ENCODE peak calls at places on chromosomes 13 and 19, in five cellular contexts. A, M, Z, B and X are unnamed samples.

GRCh38 chr19:49614096-49614857 is 23.3 kb downstream of the PRR12 start:
- DNase-seq in A (peak), M (no peak), Z (peak), B (no peak), X (peak)

GRCh38 chr13:77009011-77009410 is 17.1 kb downstream of the CLN5 start:
- DNase-seq in A (no peak), M (no peak), Z (no peak), B (no peak), X (no peak)

GRCh38 chr13:79432992-79433391 is 26.9 kb upstream of the RBM26 start:
- DNase-seq in A (no peak), M (no peak), Z (no peak), B (peak), X (no peak)

GRCh38 chr19:42272989-42273406 is 3.9 kb downstream of the CIC start:
- DNase-seq in A (no peak), M (no peak), Z (no peak), B (peak), X (no peak)

GRCh38 chr13:24172071-24172470 is 11.6 kb downstream of the SPATA13 start:
- DNase-seq in A (no peak), M (no peak), Z (no peak), B (no peak), X (no peak)

GRCh38 chr13:66933994-66934393 is 296.1 kb downstream of the PCDH9 start:
- DNase-seq in A (peak), M (no peak), Z (no peak), B (peak), X (peak)

GRCh38 chr13:40652588-40652940 is 13.9 kb downstream of the FOXO1 start:
- DNase-seq in A (no peak), M (no peak), Z (no peak), B (no peak), X (no peak)

GRCh38 chr19:19095691-19096090 is 31.9 kb downstream of the SLC25A42 start:
- DNase-seq in A (no peak), M (no peak), Z (no peak), B (no peak), X (no peak)

GRCh38 chr13:76991796-76992547 is at the start of gene CLN5:
- DNase-seq in A (peak), M (peak), Z (peak), B (peak), X (peak)

GRCh38 chr13:23695711-23696512 is 125.7 kb downstream of the TNFRSF19 start:
- DNase-seq in A (no peak), M (no peak), Z (no peak), B (peak), X (no peak)

GRCh38 chr19:11659612-11660011 is 62.3 kb downstream of the ZNF627 start:
- DNase-seq in A (no peak), M (no peak), Z (no peak), B (no peak), X (peak)

GRCh38 chr19:18450934-18451836 is 13.3 kb upstream of the ISYNA1 start:
- DNase-seq in A (peak), M (peak), Z (peak), B (peak), X (peak)

GRCh38 chr13:98173431-98173921 is 3.6 kb downstream of the RNF113B start:
- DNase-seq in A (peak), M (peak), Z (peak), B (no peak), X (peak)

GRCh38 chr13:114339779-114340534 is 25.7 kb downstream of the CHAMP1 start:
- DNase-seq in A (peak), M (no peak), Z (peak), B (no peak), X (peak)

DNA sequence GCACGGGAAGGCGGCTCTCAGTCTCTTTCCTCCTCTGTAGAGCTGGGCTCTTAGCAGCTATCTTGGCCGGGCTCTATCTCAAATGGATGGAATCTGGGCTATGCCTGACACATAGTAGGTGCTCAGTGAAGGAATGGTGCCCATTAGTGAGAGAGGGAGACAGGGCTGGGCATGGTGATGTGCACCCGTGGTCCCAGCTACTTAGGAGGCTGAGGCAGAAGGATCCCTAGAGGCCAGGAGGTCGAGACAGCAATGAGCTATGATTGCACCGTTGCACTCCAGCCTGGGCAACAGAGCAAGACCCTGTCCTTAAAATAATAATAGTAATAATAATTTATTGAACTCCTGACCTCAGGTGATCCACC is 14.7 kb downstream of the KLF2 start:
- DNase-seq in A (no peak), M (no peak), Z (no peak), B (no peak), X (no peak)
- H3K4me3 ChIP-seq in A (no peak), M (no peak), Z (no peak), B (no peak), X (no peak)

GRCh38 chr13:112928020-112928931 is 40.7 kb upstream of the MCF2L start:
- DNase-seq in A (no peak), M (no peak), Z (no peak), B (no peak), X (peak)
- H3K4me3 ChIP-seq in A (no peak), M (no peak), Z (no peak), B (no peak), X (no peak)

GRCh38 chr19:6087074-6087506 is 23.2 kb downstream of the RFX2 start:
- DNase-seq in A (no peak), M (peak), Z (no peak), B (no peak), X (no peak)

GRCh38 chr19:6091771-6092291 is 18.5 kb downstream of the RFX2 start:
- DNase-seq in A (no peak), M (no peak), Z (no peak), B (no peak), X (peak)

GRCh38 chr19:6090634-6091033 is 19.7 kb downstream of the RFX2 start:
- DNase-seq in A (no peak), M (no peak), Z (no peak), B (no peak), X (no peak)

GRCh38 chr19:6086081-6086858 is 24.0 kb downstream of the RFX2 start:
- DNase-seq in A (no peak), M (no peak), Z (no peak), B (no peak), X (no peak)

GRCh38 chr19:6088677-6089063 is 21.6 kb downstream of the RFX2 start:
- DNase-seq in A (no peak), M (no peak), Z (no peak), B (no peak), X (peak)
- H3K4me3 ChIP-seq in A (no peak), M (no peak), Z (no peak), B (no peak), X (no peak)

GRCh38 chr19:917323-918151 is at the start of gene KISS1R:
- DNase-seq in A (peak), M (peak), Z (no peak), B (peak), X (no peak)
- H3K4me3 ChIP-seq in A (peak), M (peak), Z (no peak), B (peak), X (no peak)

GRCh38 chr13:112943309-112944125 is 25.5 kb upstream of the MCF2L start:
- DNase-seq in A (peak), M (peak), Z (peak), B (peak), X (peak)
- H3K4me3 ChIP-seq in A (peak), M (peak), Z (peak), B (peak), X (peak)

GRCh38 chr13:45296259-45296658 is 44.7 kb downstream of the TPT1 start:
- DNase-seq in A (no peak), M (no peak), Z (no peak), B (no peak), X (peak)

GRCh38 chr13:45299194-45299593 is 41.8 kb downstream of the TPT1 start:
- DNase-seq in A (no peak), M (no peak), Z (no peak), B (no peak), X (peak)

GRCh38 chr13:45300190-45300985 is 40.6 kb downstream of the TPT1 start:
- DNase-seq in A (no peak), M (no peak), Z (no peak), B (no peak), X (no peak)

GRCh38 chr13:45297456-45298205 is 43.4 kb downstream of the TPT1 start:
- DNase-seq in A (no peak), M (no peak), Z (no peak), B (no peak), X (peak)

GRCh38 chr13:45298206-45298505 is 42.8 kb downstream of the TPT1 start:
- DNase-seq in A (no peak), M (no peak), Z (no peak), B (no peak), X (no peak)
- H3K4me3 ChIP-seq in A (no peak), M (no peak), Z (no peak), B (no peak), X (no peak)

DNA sequence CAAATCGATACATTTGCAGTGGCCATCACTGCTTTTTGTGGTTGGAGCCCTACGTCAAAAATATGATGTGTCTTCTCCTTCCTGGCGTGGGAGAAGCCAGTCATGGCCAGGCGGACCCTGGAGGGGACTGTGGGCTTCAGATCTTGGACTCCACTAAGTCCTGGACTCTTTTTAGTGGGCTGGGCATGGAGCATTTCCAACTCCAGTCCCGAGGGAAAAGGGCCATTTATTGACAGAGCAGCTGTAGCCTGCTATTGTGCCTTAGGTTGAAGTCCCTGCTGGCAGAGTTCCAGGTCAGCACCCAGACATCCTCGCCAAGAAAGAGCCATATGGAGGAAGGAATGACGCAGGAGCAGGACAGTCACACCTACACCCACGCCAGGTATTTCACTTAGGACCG is 179.2 kb upstream of the ZNF507 start:
- DNase-seq in A (no peak), M (no peak), Z (no peak), B (no peak), X (no peak)
- H3K4me3 ChIP-seq in A (no peak), M (no peak), Z (no peak), B (no peak), X (no peak)